ENCODE peak calls at places on chromosomes 4 and X, in five cellular contexts. P is astrocyte of the spinal cord, M is fibroblast of pulmonary artery, W is Peyer's patch, Y is lower lobe of right lung. O is an unnamed sample.
A peak's percentile ranks its signal among the peaks of the same experiment; 100 is the strongest.

GRCh38 chr4:41145571-41146078 is 68.7 kb downstream of the APBB2 start:
- DNase-seq in P (peak; percentile 71), M (no peak), W (no peak), Y (no peak), O (no peak)

GRCh38 chr4:114659386-114660008 is 60.9 kb downstream of the UGT8 start:
- DNase-seq in P (peak; percentile 72), M (peak; percentile 77), W (peak; percentile 57), Y (no peak), O (peak; percentile 67)

GRCh38 chr4:149113804-149114430 is 671.7 kb upstream of the NR3C2 start:
- DNase-seq in P (peak; percentile 82), M (peak; percentile 58), W (no peak), Y (no peak), O (no peak)

GRCh38 chrX:43676960-43677582 is 21.0 kb downstream of the MAOA start:
- DNase-seq in P (peak; percentile 55), M (peak; percentile 76), W (no peak), Y (no peak), O (no peak)

GRCh38 chr4:44760142-44760898 is 34.0 kb upstream of the GNPDA2 start:
- DNase-seq in P (peak; percentile 64), M (peak; percentile 61), W (no peak), Y (no peak), O (no peak)

GRCh38 chr4:55444822-55445221 is 49.1 kb downstream of the TMEM165 start:
- DNase-seq in P (peak; percentile 50), M (peak; percentile 53), W (no peak), Y (no peak), O (no peak)

GRCh38 chrX:118325453-118325852 is 20.5 kb upstream of the WDR44 start:
- DNase-seq in P (peak; percentile 1), M (peak; percentile 6), W (no peak), Y (no peak), O (no peak)

GRCh38 chrX:149079805-149080406 is 425.2 kb downstream of the IDS start:
- DNase-seq in P (no peak), M (no peak), W (no peak), Y (no peak), O (no peak)

GRCh38 chrX:64975491-64975890 is 759 bp downstream of the ZC4H2 start:
- DNase-seq in P (peak; percentile 15), M (peak; percentile 15), W (peak; percentile 24), Y (peak; percentile 47), O (peak; percentile 28)

GRCh38 chrX:140502491-140503229 is 2.2 kb downstream of the SOX3 start:
- DNase-seq in P (peak; percentile 1), M (no peak), W (no peak), Y (no peak), O (no peak)

GRCh38 chrX:13081385-13082285 is 37.2 kb upstream of the FAM9C start:
- DNase-seq in P (no peak), M (peak; percentile 62), W (peak; percentile 44), Y (no peak), O (no peak)

GRCh38 chrX:71147496-71148277 is 3.0 kb downstream of the NLGN3 start:
- DNase-seq in P (no peak), M (no peak), W (no peak), Y (no peak), O (no peak)

O was measured in stomach.